ENCODE peak calls at places on chromosomes 16 and 17, in ten cellular contexts. E is NCI-H1436; X is left ventricle myocardium superior; N is fibroblast of mammary gland; A is small intestine; M is smooth muscle cell of the brain vasculature; K is CD8-positive, alpha-beta T cell; D is activated naive CD8-positive, alpha-beta T cell treated with anti-CD3 and anti-CD28 coated beads for 36 hours; Y is activated T-cell treated with anti-CD3 and anti-CD28 coated beads for 1 hour; J is astrocyte of the hippocampus. L is an unnamed sample.

GRCh38 chr17:45367216-45367615 is 50.4 kb upstream of the MAP3K14 start:
- DNase-seq in K (no peak), E (no peak), M (no peak), Y (no peak), N (no peak), A (no peak), J (no peak), D (no peak), X (no peak), L (no peak)

GRCh38 chr16:57514371-57514770 is 22.0 kb downstream of the CCDC102A start:
- DNase-seq in K (no peak), J (no peak), E (no peak), Y (no peak), M (no peak), X (no peak), D (no peak), N (no peak), A (no peak), L (no peak)

GRCh38 chr16:81940781-81941560 is 70.3 kb downstream of the SDR42E1 start:
- DNase-seq in M (peak), J (peak), K (no peak), X (no peak), Y (no peak), D (no peak), E (peak), N (peak), A (peak), L (peak)

GRCh38 chr16:86089341-86089900 is 190.5 kb downstream of the IRF8 start:
- DNase-seq in N (no peak), X (no peak), E (no peak), D (no peak), Y (no peak), J (no peak), A (no peak), M (no peak), K (no peak), L (no peak)

GRCh38 chr17:42518046-42518754 is 17.8 kb upstream of the NAGLU start:
- DNase-seq in J (peak), D (no peak), M (no peak), Y (no peak), X (peak), K (no peak), A (peak), N (peak), E (no peak), L (peak)

GRCh38 chr16:56336071-56336688 is 89.2 kb downstream of the AMFR start:
- DNase-seq in D (no peak), J (no peak), Y (no peak), K (no peak), X (peak), M (no peak), E (no peak), A (no peak), N (no peak), L (peak)

GRCh38 chr17:33052856-33053255 is 61.2 kb downstream of the SPACA3 start:
- DNase-seq in K (no peak), D (no peak), M (no peak), N (no peak), J (no peak), Y (no peak), A (no peak), X (no peak), E (no peak), L (no peak)

GRCh38 chr17:81967533-81968395 is 6.8 kb upstream of the NOTUM start:
- DNase-seq in E (peak), X (peak), Y (peak), A (peak), M (peak), D (peak), K (peak), N (peak), J (peak), L (peak)

GRCh38 chr16:2142942-2143868 is 5.2 kb upstream of the RAB26 start:
- DNase-seq in J (no peak), K (no peak), A (no peak), M (no peak), D (no peak), Y (no peak), N (no peak), E (no peak), X (no peak), L (peak)

GRCh38 chr16:87791295-87792204 is 25.8 kb upstream of the KLHDC4 start:
- DNase-seq in X (no peak), M (no peak), A (no peak), D (no peak), Y (no peak), N (no peak), J (no peak), E (no peak), K (no peak), L (no peak)

GRCh38 chr17:35022536-35023063 is 40.9 kb downstream of the RFFL start:
- DNase-seq in M (peak), X (peak), K (peak), J (peak), A (peak), Y (peak), D (peak), E (no peak), N (peak), L (no peak)

GRCh38 chr16:30760160-30760559 is 1.7 kb downstream of the CFAP119 start:
- DNase-seq in N (no peak), M (no peak), A (no peak), K (no peak), X (no peak), D (no peak), J (no peak), E (no peak), Y (no peak), L (no peak)

GRCh38 chr17:31390748-31391495 is 553 bp upstream of the RAB11FIP4 start:
- DNase-seq in J (no peak), N (no peak), Y (no peak), M (no peak), A (no peak), X (no peak), K (peak), D (peak), E (peak), L (no peak)

GRCh38 chr17:74192950-74193781 is 10.3 kb upstream of the RPL38 start:
- DNase-seq in M (no peak), E (peak), N (peak), X (peak), A (peak), J (no peak), D (no peak), Y (no peak), K (no peak), L (no peak)